ENCODE peak calls at places on chromosomes 12 and 14, in ten cellular contexts. F is NCI-H345; T is stimulated activated CD8-positive, alpha-beta memory T cell treated with anti-CD3 and anti-CD28 coated beads, Interleukin-2, amount 100 ng/mL, for 48 hours; B is left lobe of liver; Q is effector CD4-positive, alpha-beta T cell; M is AG09319; Z is cardiac fibroblast; E is neural crest cell; Y is left ventricle myocardium superior; X is mesendoderm. U is an unnamed sample.

GRCh38 chr12:604956-605355 is 58.3 kb downstream of the NINJ2 start:
- DNase-seq in T (no peak), E (no peak), X (no peak), Q (no peak), B (no peak), F (no peak), Y (no peak), M (no peak), Z (no peak), U (no peak)

GRCh38 chr14:95547626-95548327 is 12.9 kb downstream of the GLRX5 start:
- DNase-seq in B (no peak), Y (no peak), M (no peak), Z (peak; percentile 78), F (no peak), Q (no peak), E (no peak), X (peak; percentile 91), T (no peak), U (no peak)

GRCh38 chr14:94681300-94682060 is 69.3 kb downstream of the SERPINA3 start:
- DNase-seq in B (peak; percentile 73), M (no peak), Y (no peak), E (no peak), X (peak; percentile 93), F (peak; percentile 6), Z (peak; percentile 80), Q (no peak), T (no peak), U (no peak)

GRCh38 chr12:12379831-12380730 is 23.2 kb downstream of the BORCS5 start:
- DNase-seq in Y (no peak), F (no peak), E (no peak), X (no peak), Q (peak; percentile 54), Z (peak; percentile 40), B (no peak), M (no peak), T (no peak), U (no peak)

GRCh38 chr12:22350817-22351371 is 16.4 kb upstream of the ST8SIA1 start:
- DNase-seq in T (no peak), M (no peak), Q (no peak), Y (no peak), F (no peak), Z (no peak), E (no peak), B (no peak), X (peak; percentile 42), U (no peak)

GRCh38 chr12:11704094-11704493 is 54.6 kb downstream of the ETV6 start:
- DNase-seq in T (no peak), M (no peak), Y (no peak), Z (no peak), F (no peak), E (no peak), Q (no peak), X (no peak), B (no peak), U (no peak)

GRCh38 chr12:56257491-56258067 is 605 bp downstream of the ANKRD52 start:
- DNase-seq in M (no peak), T (no peak), E (peak; percentile 38), Q (no peak), F (peak; percentile 38), Y (no peak), Z (peak; percentile 27), X (peak; percentile 84), B (no peak), U (no peak)

GRCh38 chr12:94386422-94386821 is 73.2 kb downstream of the CEP83 start:
- DNase-seq in E (no peak), M (peak; percentile 0), T (no peak), Y (no peak), X (no peak), Z (no peak), B (peak; percentile 63), Q (no peak), F (no peak), U (no peak)

GRCh38 chr14:78316058-78316457 is 145.9 kb downstream of the NRXN3 start:
- DNase-seq in Q (no peak), Z (no peak), M (no peak), Y (no peak), B (no peak), T (no peak), F (no peak), E (no peak), X (peak; percentile 67), U (no peak)

GRCh38 chr14:62462996-62463395 is 582.3 kb downstream of the KCNH5 start:
- DNase-seq in Q (no peak), E (no peak), F (no peak), X (peak; percentile 4), T (no peak), Z (peak; percentile 7), Y (no peak), B (no peak), M (no peak), U (no peak)

GRCh38 chr14:22472935-22473854 is 115.8 kb downstream of the DAD1 start:
- DNase-seq in E (peak; percentile 45), M (no peak), Y (no peak), Q (no peak), Z (peak; percentile 72), F (no peak), B (no peak), X (peak; percentile 73), T (no peak), U (no peak)

GRCh38 chr12:53752651-53753050 is 872 bp upstream of the CISTR start:
- DNase-seq in Z (no peak), Q (no peak), Y (no peak), E (no peak), T (no peak), X (no peak), M (no peak), B (no peak), F (no peak), U (no peak)

GRCh38 chr14:50714452-50715073 is 46.5 kb upstream of the SAV1 start:
- DNase-seq in B (no peak), Z (peak; percentile 69), F (no peak), E (no peak), T (no peak), M (no peak), Y (no peak), X (peak; percentile 45), Q (no peak), U (peak; percentile 9)

GRCh38 chr12:64077922-64078321 is 144.2 kb downstream of the KICS2 start:
- DNase-seq in B (no peak), T (no peak), M (no peak), F (no peak), Y (no peak), E (no peak), Q (no peak), X (peak; percentile 40), Z (peak; percentile 40), U (no peak)

GRCh38 chr12:42172811-42173210 is 28.1 kb upstream of the GXYLT1 start:
- DNase-seq in B (no peak), Y (no peak), X (no peak), Z (no peak), F (no peak), T (no peak), E (no peak), Q (no peak), M (no peak), U (no peak)

GRCh38 chr12:76984566-76984965 is 80.8 kb downstream of the E2F7 start:
- DNase-seq in F (no peak), M (no peak), E (no peak), T (no peak), X (no peak), Y (no peak), Z (no peak), B (no peak), Q (no peak), U (no peak)

GRCh38 chr12:131896080-131896810 is 1.8 kb downstream of the ULK1 start:
- DNase-seq in B (peak; percentile 97), M (peak; percentile 65), E (peak; percentile 66), Y (peak; percentile 96), T (peak; percentile 64), Z (peak; percentile 88), F (no peak), X (peak; percentile 97), Q (peak; percentile 43), U (peak; percentile 70)

U was measured in smooth muscle cell of the brain vasculature.